ENCODE peak calls at places on chromosomes 2 and 18, in four cellular contexts. X is CD8-positive, alpha-beta T cell; R is WERI-Rb-1; S is breast epithelium. D is an unnamed sample.
A peak's percentile ranks its signal among the peaks of the same experiment; 100 is the strongest.

GRCh38 chr2:39411186-39411944 is 25.7 kb downstream of the MAP4K3 start:
- DNase-seq in X (no peak), S (no peak), R (no peak), D (no peak)

GRCh38 chr2:46855805-46856204 is 59.8 kb downstream of the MCFD2 start:
- DNase-seq in R (no peak), X (no peak), S (no peak), D (no peak)

GRCh38 chr2:53751728-53752127 is 15.9 kb upstream of the CHAC2 start:
- DNase-seq in X (no peak), R (no peak), S (no peak), D (peak; percentile 44)

GRCh38 chr2:128416366-128416765 is 97.7 kb upstream of the HS6ST1 start:
- DNase-seq in R (peak; percentile 32), X (no peak), S (no peak), D (no peak)

GRCh38 chr2:187917535-187917934 is 363.3 kb upstream of the TFPI start:
- DNase-seq in S (no peak), R (no peak), X (no peak), D (no peak)

GRCh38 chr2:225740086-225740485 is 340.6 kb downstream of the NYAP2 start:
- DNase-seq in X (no peak), S (no peak), R (no peak), D (no peak)

GRCh38 chr2:239193426-239193825 is 207.4 kb downstream of the HDAC4 start:
- DNase-seq in S (no peak), R (no peak), X (no peak), D (no peak)

GRCh38 chr2:206323486-206323885 is 49.0 kb downstream of the ZDBF2 start:
- DNase-seq in X (no peak), R (no peak), S (no peak), D (no peak)

GRCh38 chr18:42087195-42087594 is 132.2 kb downstream of the PIK3C3 start:
- DNase-seq in X (no peak), S (no peak), R (no peak), D (no peak)

GRCh38 chr2:29920130-29920577 is 1.2 kb downstream of the ALK start:
- DNase-seq in R (peak; percentile 26), S (no peak), X (peak; percentile 20), D (peak; percentile 69)

GRCh38 chr2:229930656-229931055 is 8.4 kb downstream of the FBXO36 start:
- DNase-seq in R (no peak), X (no peak), S (no peak), D (no peak)

GRCh38 chr2:151071382-151071781 is 190.3 kb downstream of the RBM43 start:
- DNase-seq in R (peak; percentile 45), X (no peak), S (no peak), D (no peak)

GRCh38 chr2:25246001-25246400 is 77.6 kb upstream of the POMC start:
- DNase-seq in X (no peak), R (no peak), S (no peak), D (no peak)

GRCh38 chr18:34528177-34528576 is 181.9 kb upstream of the DTNA start:
- DNase-seq in R (no peak), S (no peak), X (no peak), D (no peak)

GRCh38 chr2:172624996-172625395 is 69.1 kb downstream of the PDK1 start:
- DNase-seq in S (no peak), X (no peak), R (no peak), D (no peak)

GRCh38 chr2:85584354-85584856 is at the start of gene VAMP5:
- DNase-seq in X (peak; percentile 24), R (no peak), S (no peak), D (peak; percentile 88)

GRCh38 chr2:130352229-130352628 is 3.6 kb upstream of the PTPN18 start:
- DNase-seq in X (no peak), S (no peak), R (no peak), D (no peak)

DNA sequence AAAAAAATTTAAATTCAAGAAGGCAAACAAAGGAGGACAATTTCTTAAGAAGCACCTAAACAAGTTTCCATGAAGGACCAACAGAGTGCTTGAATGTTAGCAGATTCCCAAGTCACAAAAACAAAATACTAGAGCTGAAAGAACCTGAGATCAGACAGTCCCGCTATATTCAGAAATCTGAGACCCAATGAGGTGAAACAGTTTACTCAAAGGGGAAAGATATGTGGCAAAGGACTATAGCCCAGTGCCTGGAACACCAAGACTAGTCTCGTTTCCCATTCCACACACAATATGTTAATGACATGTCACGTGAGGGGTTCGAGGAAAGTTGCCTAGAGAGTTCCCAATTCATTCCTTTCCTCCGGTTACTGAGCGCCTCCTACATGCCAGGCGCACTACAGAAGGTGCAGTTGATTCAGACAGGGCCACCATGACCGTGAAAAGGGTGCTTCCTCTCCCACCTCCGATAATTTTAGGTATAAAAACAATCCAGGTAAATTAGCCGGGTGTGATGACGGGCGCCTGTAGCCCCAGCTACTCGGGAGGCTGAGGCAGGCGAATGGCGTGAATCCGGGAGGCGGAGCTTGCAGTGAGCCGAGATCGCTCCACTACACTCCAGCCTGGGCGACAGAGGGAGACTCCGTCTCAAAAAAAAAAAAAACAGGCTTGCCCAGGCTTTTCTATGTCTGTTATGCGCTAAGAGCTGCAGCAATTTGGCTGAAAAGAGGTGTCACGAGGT is 617 bp downstream of the SRBD1 start:
- DNase-seq in R (peak; percentile 73), S (peak; percentile 27), X (peak; percentile 17), D (peak; percentile 36)
- TF ChIP-seq CTCF in R (peak; percentile 49), S (no peak), X (no peak), D (peak; percentile 44)

GRCh38 chr18:12046751-12047335 is 46.8 kb upstream of the ANKRD62 start:
- DNase-seq in R (no peak), S (no peak), X (no peak), D (no peak)
- TF ChIP-seq CTCF in R (peak; percentile 53), S (no peak), X (no peak), D (no peak)

GRCh38 chr2:66495788-66496640 is 61.1 kb downstream of the MEIS1 start:
- DNase-seq in X (no peak), S (peak; percentile 46), R (peak; percentile 38), D (no peak)
- TF ChIP-seq CTCF in X (no peak), S (peak; percentile 28), R (no peak), D (no peak)

DNA sequence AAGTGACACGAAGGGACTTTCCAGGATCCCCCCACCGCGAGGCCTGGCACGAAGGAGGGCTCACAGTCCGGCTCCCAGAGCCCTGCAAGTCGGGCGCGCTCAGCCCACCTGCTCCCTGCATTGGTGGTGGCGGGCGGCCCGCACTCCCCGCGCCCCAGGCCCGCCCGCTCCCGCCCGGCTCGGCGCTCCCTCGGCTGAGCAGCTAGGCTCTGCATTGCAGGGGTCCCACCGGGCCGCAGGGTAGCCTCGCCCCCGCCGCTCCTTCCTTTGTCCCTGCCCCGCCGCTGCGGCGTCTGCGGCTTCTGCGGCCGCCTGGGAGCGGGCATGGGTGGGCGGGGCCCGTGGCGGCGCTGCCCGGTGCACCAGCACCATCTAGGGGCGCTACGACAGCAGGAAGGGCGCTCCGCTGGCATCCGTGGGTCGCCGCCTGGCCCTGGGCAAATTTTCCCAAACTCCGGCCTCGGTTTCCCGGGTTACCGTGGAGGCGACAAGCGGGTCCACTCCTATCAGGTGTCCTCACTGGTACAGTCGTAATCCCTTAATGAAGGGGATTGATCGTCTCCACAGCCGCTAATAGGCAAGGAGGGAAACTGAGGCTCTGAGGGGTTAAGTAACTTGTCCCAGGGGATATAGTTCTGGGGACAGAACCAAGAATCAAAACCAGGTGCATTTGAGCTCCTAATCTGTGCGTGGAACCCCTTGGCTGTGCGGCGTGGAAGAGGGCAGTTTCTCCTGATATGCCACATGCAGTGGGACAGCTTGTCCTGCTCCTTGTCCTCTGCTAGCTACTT is 157.4 kb downstream of the CYRIA start:
- DNase-seq in S (no peak), X (no peak), R (peak; percentile 80), D (peak; percentile 25)
- TF ChIP-seq CTCF in S (peak; percentile 34), X (no peak), R (peak; percentile 95), D (no peak)